ENCODE peak calls at places on chromosomes 7 and 10, in four cellular contexts. One of them, this sample, is unnamed.

GRCh38 chr10:73827346-73828089 is 16.1 kb upstream of the NDST2 start:
- DNase-seq in HTR-8/SVneo: peak; percentile 83
- DNase-seq in NCI-H774: no peak
- DNase-seq in fibroblast of pulmonary artery: no peak
- DNase-seq in this sample: peak; percentile 25

GRCh38 chr10:31490858-31491504 is 172.0 kb downstream of the ZEB1 start:
- DNase-seq in fibroblast of pulmonary artery: peak; percentile 78
- DNase-seq in HTR-8/SVneo: peak; percentile 9
- DNase-seq in NCI-H774: peak; percentile 18
- DNase-seq in this sample: peak; percentile 46

GRCh38 chr7:158471716-158472115 is 115.9 kb downstream of the PTPRN2 start:
- DNase-seq in HTR-8/SVneo: no peak
- DNase-seq in fibroblast of pulmonary artery: no peak
- DNase-seq in NCI-H774: no peak
- DNase-seq in this sample: no peak

GRCh38 chr10:127907411-127908105 is 655 bp downstream of the PTPRE start:
- DNase-seq in HTR-8/SVneo: no peak
- DNase-seq in fibroblast of pulmonary artery: peak; percentile 58
- DNase-seq in NCI-H774: no peak
- DNase-seq in this sample: peak; percentile 35

GRCh38 chr7:78226059-78226658 is 427.6 kb downstream of the PHTF2 start:
- DNase-seq in fibroblast of pulmonary artery: peak; percentile 50
- DNase-seq in NCI-H774: peak; percentile 56
- DNase-seq in HTR-8/SVneo: no peak
- DNase-seq in this sample: peak; percentile 69

GRCh38 chr7:131489196-131489595 is 67.2 kb downstream of the PODXL start:
- DNase-seq in HTR-8/SVneo: no peak
- DNase-seq in NCI-H774: no peak
- DNase-seq in fibroblast of pulmonary artery: no peak
- DNase-seq in this sample: no peak

GRCh38 chr10:113273151-113273876 is 279.5 kb upstream of the HABP2 start:
- DNase-seq in fibroblast of pulmonary artery: peak; percentile 4
- DNase-seq in HTR-8/SVneo: no peak
- DNase-seq in NCI-H774: no peak
- DNase-seq in this sample: peak; percentile 79

GRCh38 chr7:148262721-148263229 is 327.8 kb upstream of the C7orf33 start:
- DNase-seq in HTR-8/SVneo: peak; percentile 58
- DNase-seq in NCI-H774: no peak
- DNase-seq in fibroblast of pulmonary artery: peak; percentile 65
- DNase-seq in this sample: peak; percentile 85

GRCh38 chr10:58531084-58531695 is 18.5 kb downstream of the BICC1 start:
- DNase-seq in HTR-8/SVneo: peak; percentile 6
- DNase-seq in fibroblast of pulmonary artery: peak; percentile 87
- DNase-seq in NCI-H774: peak; percentile 20
- DNase-seq in this sample: peak; percentile 75

GRCh38 chr10:93947055-93947454 is 46.7 kb upstream of the PLCE1 start:
- DNase-seq in fibroblast of pulmonary artery: peak; percentile 57
- DNase-seq in NCI-H774: no peak
- DNase-seq in HTR-8/SVneo: peak; percentile 80
- DNase-seq in this sample: peak; percentile 95

GRCh38 chr7:4164556-4164955 is 517.5 kb upstream of the FOXK1 start:
- DNase-seq in NCI-H774: no peak
- DNase-seq in fibroblast of pulmonary artery: no peak
- DNase-seq in HTR-8/SVneo: no peak
- DNase-seq in this sample: no peak

GRCh38 chr10:35635576-35635975 is 6.5 kb downstream of the FZD8 start:
- DNase-seq in NCI-H774: peak; percentile 57
- DNase-seq in HTR-8/SVneo: peak; percentile 70
- DNase-seq in fibroblast of pulmonary artery: peak; percentile 81
- DNase-seq in this sample: peak; percentile 86